ENCODE peak calls at places on chromosomes 4 and X, in four cellular contexts. One of them, this sample, is unnamed.

GRCh38 chrX:41381685-41382084 is 47.7 kb downstream of the DDX3X start:
- DNase-seq in mammary epithelial cell: peak
- DNase-seq in upper lobe of right lung: peak
- DNase-seq in cardiac fibroblast: peak
- DNase-seq in this sample: peak

GRCh38 chr4:8296491-8296890 is 26.9 kb downstream of the HTRA3 start:
- DNase-seq in mammary epithelial cell: no peak
- DNase-seq in upper lobe of right lung: peak
- DNase-seq in cardiac fibroblast: no peak
- DNase-seq in this sample: no peak

GRCh38 chrX:110175146-110175545 is 142.7 kb downstream of the AMMECR1 start:
- DNase-seq in mammary epithelial cell: no peak
- DNase-seq in upper lobe of right lung: peak
- DNase-seq in cardiac fibroblast: no peak
- DNase-seq in this sample: no peak

GRCh38 chrX:21398424-21398823 is 24.2 kb downstream of the CNKSR2 start:
- DNase-seq in mammary epithelial cell: no peak
- DNase-seq in upper lobe of right lung: no peak
- DNase-seq in cardiac fibroblast: peak
- DNase-seq in this sample: no peak

GRCh38 chrX:23610491-23610890 is 56.8 kb upstream of the PRDX4 start:
- DNase-seq in mammary epithelial cell: peak
- DNase-seq in upper lobe of right lung: no peak
- DNase-seq in cardiac fibroblast: no peak
- DNase-seq in this sample: peak

GRCh38 chr4:182449186-182449880 is 206.1 kb downstream of the TENM3 start:
- DNase-seq in mammary epithelial cell: peak
- DNase-seq in upper lobe of right lung: no peak
- DNase-seq in cardiac fibroblast: no peak
- DNase-seq in this sample: no peak

GRCh38 chrX:143994206-143994605 is 110.3 kb downstream of the UBE2NL start:
- DNase-seq in mammary epithelial cell: peak
- DNase-seq in upper lobe of right lung: no peak
- DNase-seq in cardiac fibroblast: no peak
- DNase-seq in this sample: peak

GRCh38 chr4:38306482-38307071 is 346.4 kb downstream of the PTTG2 start:
- DNase-seq in mammary epithelial cell: no peak
- DNase-seq in upper lobe of right lung: no peak
- DNase-seq in cardiac fibroblast: no peak
- DNase-seq in this sample: no peak

GRCh38 chr4:167234388-167234881 is at the start of gene SPOCK3:
- DNase-seq in mammary epithelial cell: peak
- DNase-seq in upper lobe of right lung: peak
- DNase-seq in cardiac fibroblast: peak
- DNase-seq in this sample: peak

GRCh38 chr4:150683775-150684350 is 101.9 kb downstream of the MAB21L2 start:
- DNase-seq in mammary epithelial cell: peak
- DNase-seq in upper lobe of right lung: no peak
- DNase-seq in cardiac fibroblast: no peak
- DNase-seq in this sample: peak

GRCh38 chr4:726235-726787 is 20.7 kb downstream of the PCGF3 start:
- DNase-seq in mammary epithelial cell: no peak
- DNase-seq in upper lobe of right lung: no peak
- DNase-seq in cardiac fibroblast: peak
- DNase-seq in this sample: no peak

GRCh38 chrX:56920338-56920997 is 74.9 kb downstream of the SPIN3 start:
- DNase-seq in mammary epithelial cell: no peak
- DNase-seq in upper lobe of right lung: no peak
- DNase-seq in cardiac fibroblast: no peak
- DNase-seq in this sample: no peak

GRCh38 chrX:135087867-135088266 is 32.5 kb downstream of the ETDB start:
- DNase-seq in mammary epithelial cell: no peak
- DNase-seq in upper lobe of right lung: no peak
- DNase-seq in cardiac fibroblast: no peak
- DNase-seq in this sample: no peak

GRCh38 chr4:27861381-27861787 is 1000.7 kb downstream of the STIM2 start:
- DNase-seq in mammary epithelial cell: peak
- DNase-seq in upper lobe of right lung: no peak
- DNase-seq in cardiac fibroblast: peak
- DNase-seq in this sample: peak

GRCh38 chr4:6466756-6467381 is 5.5 kb downstream of the PPP2R2C start:
- DNase-seq in mammary epithelial cell: no peak
- DNase-seq in upper lobe of right lung: no peak
- DNase-seq in cardiac fibroblast: no peak
- DNase-seq in this sample: no peak

GRCh38 chr4:150067859-150068258 is 10.4 kb upstream of the DCLK2 start:
- DNase-seq in mammary epithelial cell: no peak
- DNase-seq in upper lobe of right lung: no peak
- DNase-seq in cardiac fibroblast: no peak
- DNase-seq in this sample: no peak

GRCh38 chr4:31341601-31342375 is 621.6 kb downstream of the PCDH7 start:
- DNase-seq in mammary epithelial cell: no peak
- DNase-seq in upper lobe of right lung: no peak
- DNase-seq in cardiac fibroblast: no peak
- DNase-seq in this sample: peak

GRCh38 chrX:19883878-19884277 is 3.5 kb downstream of the SH3KBP1 start:
- DNase-seq in mammary epithelial cell: peak
- DNase-seq in upper lobe of right lung: no peak
- DNase-seq in cardiac fibroblast: no peak
- DNase-seq in this sample: peak

GRCh38 chr4:186587416-186588018 is 32.1 kb upstream of the MTNR1A start:
- DNase-seq in mammary epithelial cell: no peak
- DNase-seq in upper lobe of right lung: peak
- DNase-seq in cardiac fibroblast: peak
- DNase-seq in this sample: peak

GRCh38 chrX:133543654-133544053 is 128.4 kb upstream of the GPC4 start:
- DNase-seq in mammary epithelial cell: peak
- DNase-seq in upper lobe of right lung: no peak
- DNase-seq in cardiac fibroblast: no peak
- DNase-seq in this sample: peak

GRCh38 chr4:37892641-37893040 is 1.8 kb downstream of the TBC1D1 start:
- DNase-seq in mammary epithelial cell: no peak
- DNase-seq in upper lobe of right lung: no peak
- DNase-seq in cardiac fibroblast: no peak
- DNase-seq in this sample: no peak

GRCh38 chr4:25098964-25099843 is 61.0 kb downstream of the SEPSECS start:
- DNase-seq in mammary epithelial cell: peak
- DNase-seq in upper lobe of right lung: no peak
- DNase-seq in cardiac fibroblast: peak
- DNase-seq in this sample: peak

GRCh38 chr4:45358573-45359506 is 632.5 kb upstream of the GNPDA2 start:
- DNase-seq in mammary epithelial cell: no peak
- DNase-seq in upper lobe of right lung: no peak
- DNase-seq in cardiac fibroblast: no peak
- DNase-seq in this sample: no peak

GRCh38 chr4:146981651-146982050 is 36.0 kb upstream of the TTC29 start:
- DNase-seq in mammary epithelial cell: no peak
- DNase-seq in upper lobe of right lung: no peak
- DNase-seq in cardiac fibroblast: peak
- DNase-seq in this sample: no peak

GRCh38 chr4:8044699-8045098 is 105.0 kb upstream of the AFAP1 start:
- DNase-seq in mammary epithelial cell: no peak
- DNase-seq in upper lobe of right lung: no peak
- DNase-seq in cardiac fibroblast: no peak
- DNase-seq in this sample: no peak

GRCh38 chrX:48835524-48836329 is at the start of gene PCSK1N:
- DNase-seq in mammary epithelial cell: peak
- DNase-seq in upper lobe of right lung: no peak
- DNase-seq in cardiac fibroblast: peak
- DNase-seq in this sample: peak

GRCh38 chrX:70497026-70497425 is 52.4 kb downstream of the DLG3 start:
- DNase-seq in mammary epithelial cell: no peak
- DNase-seq in upper lobe of right lung: no peak
- DNase-seq in cardiac fibroblast: no peak
- DNase-seq in this sample: no peak

GRCh38 chr4:8175686-8176085 is 17.1 kb upstream of the ABLIM2 start:
- DNase-seq in mammary epithelial cell: no peak
- DNase-seq in upper lobe of right lung: no peak
- DNase-seq in cardiac fibroblast: no peak
- DNase-seq in this sample: no peak

GRCh38 chr4:140076307-140076706 is 77.7 kb downstream of the MAML3 start:
- DNase-seq in mammary epithelial cell: no peak
- DNase-seq in upper lobe of right lung: no peak
- DNase-seq in cardiac fibroblast: no peak
- DNase-seq in this sample: no peak

GRCh38 chrX:118088084-118088483 is 28.5 kb downstream of the KLHL13 start:
- DNase-seq in mammary epithelial cell: no peak
- DNase-seq in upper lobe of right lung: no peak
- DNase-seq in cardiac fibroblast: no peak
- DNase-seq in this sample: no peak

GRCh38 chrX:24081661-24082154 is 27.0 kb downstream of the EIF2S3 start:
- DNase-seq in mammary epithelial cell: peak
- DNase-seq in upper lobe of right lung: peak
- DNase-seq in cardiac fibroblast: peak
- DNase-seq in this sample: peak

GRCh38 chr4:41957634-41958033 is 22.4 kb downstream of the TMEM33 start:
- DNase-seq in mammary epithelial cell: no peak
- DNase-seq in upper lobe of right lung: no peak
- DNase-seq in cardiac fibroblast: peak
- DNase-seq in this sample: peak

GRCh38 chr4:109235683-109236082 is 66.8 kb downstream of the COL25A1 start:
- DNase-seq in mammary epithelial cell: no peak
- DNase-seq in upper lobe of right lung: no peak
- DNase-seq in cardiac fibroblast: no peak
- DNase-seq in this sample: no peak

GRCh38 chr4:154642361-154642760 is 29.9 kb upstream of the FGG start:
- DNase-seq in mammary epithelial cell: peak
- DNase-seq in upper lobe of right lung: no peak
- DNase-seq in cardiac fibroblast: no peak
- DNase-seq in this sample: peak

GRCh38 chrX:46251755-46252154 is 293.5 kb downstream of the ZNF674 start:
- DNase-seq in mammary epithelial cell: peak
- DNase-seq in upper lobe of right lung: no peak
- DNase-seq in cardiac fibroblast: peak
- DNase-seq in this sample: peak

GRCh38 chr4:185925910-185926360 is 113.9 kb upstream of the SORBS2 start:
- DNase-seq in mammary epithelial cell: no peak
- DNase-seq in upper lobe of right lung: no peak
- DNase-seq in cardiac fibroblast: no peak
- DNase-seq in this sample: no peak

GRCh38 chrX:2583194-2584162 is 82.7 kb upstream of the DHRSX start:
- DNase-seq in mammary epithelial cell: no peak
- DNase-seq in upper lobe of right lung: no peak
- DNase-seq in cardiac fibroblast: no peak
- DNase-seq in this sample: no peak

GRCh38 chrX:2587146-2587545 is 86.4 kb upstream of the DHRSX start:
- DNase-seq in mammary epithelial cell: no peak
- DNase-seq in upper lobe of right lung: no peak
- DNase-seq in cardiac fibroblast: no peak
- DNase-seq in this sample: no peak

GRCh38 chrX:2584216-2584615 is 83.4 kb upstream of the DHRSX start:
- DNase-seq in mammary epithelial cell: no peak
- DNase-seq in upper lobe of right lung: no peak
- DNase-seq in cardiac fibroblast: no peak
- DNase-seq in this sample: no peak

GRCh38 chrX:2588049-2588448 is 87.3 kb upstream of the DHRSX start:
- DNase-seq in mammary epithelial cell: no peak
- DNase-seq in upper lobe of right lung: no peak
- DNase-seq in cardiac fibroblast: no peak
- DNase-seq in this sample: no peak

GRCh38 chrX:2584659-2585470 is 84.1 kb upstream of the DHRSX start:
- DNase-seq in mammary epithelial cell: peak
- DNase-seq in upper lobe of right lung: no peak
- DNase-seq in cardiac fibroblast: no peak
- DNase-seq in this sample: peak
- H3K4me3 ChIP-seq in mammary epithelial cell: no peak
- H3K4me3 ChIP-seq in upper lobe of right lung: no peak
- H3K4me3 ChIP-seq in cardiac fibroblast: no peak
- H3K4me3 ChIP-seq in this sample: no peak

DNA sequence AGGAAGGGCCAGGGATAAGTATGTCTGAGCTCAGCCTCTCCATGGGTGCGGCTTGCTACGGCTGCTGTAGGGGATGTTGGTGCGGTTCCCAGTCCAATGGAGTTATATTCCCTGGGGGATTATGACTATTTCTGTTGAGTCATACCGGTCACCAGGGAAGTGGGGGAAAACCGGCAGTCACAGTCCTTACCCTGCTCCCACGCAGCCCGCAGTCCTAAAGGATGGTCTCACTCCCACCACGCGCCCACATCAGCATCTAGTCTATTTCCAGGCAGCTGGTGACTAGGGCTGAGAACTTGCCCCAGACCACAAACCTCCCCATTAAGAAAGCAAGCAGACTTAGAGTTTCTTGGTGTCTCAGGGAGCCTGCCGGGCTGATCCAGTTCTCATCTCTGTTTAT is 191.6 kb downstream of the VEGFC start:
- DNase-seq in mammary epithelial cell: no peak
- DNase-seq in upper lobe of right lung: no peak
- DNase-seq in cardiac fibroblast: no peak
- DNase-seq in this sample: no peak
- H3K4me3 ChIP-seq in mammary epithelial cell: no peak
- H3K4me3 ChIP-seq in upper lobe of right lung: no peak
- H3K4me3 ChIP-seq in cardiac fibroblast: no peak
- H3K4me3 ChIP-seq in this sample: no peak

GRCh38 chrX:153727108-153727931 is 2.7 kb downstream of the ABCD1 start:
- DNase-seq in mammary epithelial cell: no peak
- DNase-seq in upper lobe of right lung: peak
- DNase-seq in cardiac fibroblast: peak
- DNase-seq in this sample: no peak
- H3K4me3 ChIP-seq in mammary epithelial cell: no peak
- H3K4me3 ChIP-seq in upper lobe of right lung: peak
- H3K4me3 ChIP-seq in cardiac fibroblast: no peak
- H3K4me3 ChIP-seq in this sample: no peak

GRCh38 chrX:15908891-15909290 is 54.3 kb upstream of the AP1S2 start:
- DNase-seq in mammary epithelial cell: peak
- DNase-seq in upper lobe of right lung: no peak
- DNase-seq in cardiac fibroblast: peak
- DNase-seq in this sample: no peak
- H3K4me3 ChIP-seq in mammary epithelial cell: no peak
- H3K4me3 ChIP-seq in upper lobe of right lung: no peak
- H3K4me3 ChIP-seq in cardiac fibroblast: no peak
- H3K4me3 ChIP-seq in this sample: no peak

GRCh38 chr4:183691006-183691405 is 31.9 kb downstream of the TRAPPC11 start:
- DNase-seq in mammary epithelial cell: no peak
- DNase-seq in upper lobe of right lung: no peak
- DNase-seq in cardiac fibroblast: no peak
- DNase-seq in this sample: no peak

GRCh38 chr4:183691897-183692296 is 32.8 kb downstream of the TRAPPC11 start:
- DNase-seq in mammary epithelial cell: no peak
- DNase-seq in upper lobe of right lung: no peak
- DNase-seq in cardiac fibroblast: no peak
- DNase-seq in this sample: no peak

GRCh38 chr4:183686461-183686860 is 27.4 kb downstream of the TRAPPC11 start:
- DNase-seq in mammary epithelial cell: no peak
- DNase-seq in upper lobe of right lung: no peak
- DNase-seq in cardiac fibroblast: no peak
- DNase-seq in this sample: no peak

DNA sequence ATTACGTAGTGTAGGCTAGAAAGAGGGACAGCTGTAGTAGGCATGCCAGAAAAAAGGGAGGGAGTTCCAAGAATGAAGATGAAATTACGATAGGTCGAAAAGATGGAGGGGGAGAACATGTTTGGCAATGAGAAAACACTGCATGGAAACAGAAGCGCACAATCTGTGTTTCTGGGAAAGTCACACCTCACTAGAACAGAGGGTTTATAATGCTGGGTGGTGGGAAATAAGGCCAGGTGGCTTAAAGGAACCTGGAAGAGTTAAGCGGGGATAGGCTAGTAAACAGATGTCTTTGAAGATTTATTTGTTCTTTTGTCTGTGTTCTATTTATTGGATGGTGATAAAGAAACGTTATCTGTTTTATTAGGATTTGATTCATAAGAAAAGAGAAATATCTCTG is 29.1 kb downstream of the TRAPPC11 start:
- DNase-seq in mammary epithelial cell: no peak
- DNase-seq in upper lobe of right lung: no peak
- DNase-seq in cardiac fibroblast: no peak
- DNase-seq in this sample: no peak
- H3K4me3 ChIP-seq in mammary epithelial cell: no peak
- H3K4me3 ChIP-seq in upper lobe of right lung: no peak
- H3K4me3 ChIP-seq in cardiac fibroblast: no peak
- H3K4me3 ChIP-seq in this sample: no peak

This sample was measured in epithelial cell of esophagus.